ENCODE peak calls at places on chromosomes 4 and X, in four cellular contexts. X is HL-60, S is body of pancreas, W is pancreas. J is an unnamed sample.

GRCh38 chrX:118679290-118679689 is 48.1 kb upstream of the IL13RA1 start:
- DNase-seq in X (no peak), S (no peak), W (no peak), J (no peak)

GRCh38 chr4:89509708-89510269 is 202.2 kb upstream of the GPRIN3 start:
- DNase-seq in X (no peak), S (no peak), W (no peak), J (no peak)

GRCh38 chr4:186159613-186160012 is 31.8 kb upstream of the CYP4V2 start:
- DNase-seq in S (no peak), X (no peak), W (no peak), J (peak)

GRCh38 chr4:39947963-39948362 is 29.7 kb downstream of the PDS5A start:
- DNase-seq in S (no peak), W (no peak), X (no peak), J (no peak)

GRCh38 chrX:154116514-154116913 is 19.0 kb upstream of the MECP2 start:
- DNase-seq in W (no peak), X (no peak), S (no peak), J (no peak)

GRCh38 chrX:44462851-44463250 is 79.8 kb downstream of the FUNDC1 start:
- DNase-seq in S (peak), W (no peak), X (no peak), J (no peak)

GRCh38 chrX:56800801-56801200 is 71.8 kb downstream of the NBDY start:
- DNase-seq in W (no peak), S (no peak), X (no peak), J (peak)

GRCh38 chr4:153154010-153154975 is 50.0 kb upstream of the TRIM2 start:
- DNase-seq in W (no peak), S (peak), X (no peak), J (no peak)

GRCh38 chr4:184273166-184274147 is 55.8 kb upstream of the ENPP6 start:
- DNase-seq in W (no peak), S (no peak), X (no peak), J (no peak)

GRCh38 chr4:8039290-8039689 is 99.6 kb upstream of the AFAP1 start:
- DNase-seq in S (peak), W (no peak), X (no peak), J (no peak)

GRCh38 chrX:43065978-43066377 is 288.0 kb upstream of the PPP1R2C start:
- DNase-seq in W (no peak), S (no peak), X (no peak), J (no peak)

GRCh38 chr4:5710962-5711478 is at the start of gene EVC:
- DNase-seq in X (no peak), S (peak), W (peak), J (no peak)

GRCh38 chr4:154927126-154927525 is 146.1 kb downstream of the RBM46 start:
- DNase-seq in S (no peak), X (no peak), W (no peak), J (no peak)

GRCh38 chr4:188779586-188779985 is 640.3 kb downstream of the TRIML1 start:
- DNase-seq in W (no peak), S (no peak), X (no peak), J (no peak)

GRCh38 chrX:47143894-47144625 is 442 bp downstream of the NDUFB11 start:
- DNase-seq in X (peak), S (peak), W (peak), J (no peak)

GRCh38 chr4:15963001-15963451 is at the start of gene FGFBP2:
- DNase-seq in W (no peak), X (peak), S (peak), J (peak)

GRCh38 chr4:54566608-54567007 is 91.1 kb upstream of the KIT start:
- DNase-seq in S (no peak), W (no peak), X (no peak), J (no peak)

GRCh38 chrX:580020-580419 is 50.6 kb upstream of the SHOX start:
- DNase-seq in S (no peak), X (no peak), W (no peak), J (no peak)

GRCh38 chr4:93313207-93313606 is 515.3 kb upstream of the ATOH1 start:
- DNase-seq in S (no peak), X (no peak), W (no peak), J (no peak)

GRCh38 chr4:138835833-138836521 is 179.6 kb upstream of the NOCT start:
- DNase-seq in X (no peak), S (peak), W (peak), J (no peak)

GRCh38 chrX:13661735-13662536 is 9.0 kb downstream of the TCEANC start:
- DNase-seq in W (no peak), X (no peak), S (no peak), J (no peak)

GRCh38 chr4:54657556-54658313 is at the start of gene KIT:
- DNase-seq in X (peak), S (peak), W (peak), J (no peak)

GRCh38 chr4:109912706-109913621 is at the start of gene EGF:
- DNase-seq in W (no peak), S (peak), X (no peak), J (no peak)

GRCh38 chr4:100746141-100746540 is 228.3 kb upstream of the EMCN start:
- DNase-seq in W (no peak), S (no peak), X (no peak), J (no peak)

GRCh38 chr4:168907119-168907698 is 102.8 kb downstream of the CBR4 start:
- DNase-seq in W (no peak), X (no peak), S (no peak), J (no peak)

GRCh38 chr4:40550900-40551546 is 78.6 kb downstream of the RBM47 start:
- DNase-seq in S (peak), X (peak), W (no peak), J (peak)

GRCh38 chrX:15505104-15505503 is 4.5 kb downstream of the BMX start:
- DNase-seq in X (no peak), W (no peak), S (no peak), J (no peak)

GRCh38 chr4:83866821-83867220 is 330.9 kb downstream of the GPAT3 start:
- DNase-seq in W (no peak), S (no peak), X (no peak), J (no peak)

GRCh38 chr4:94889961-94890360 is 132.2 kb downstream of the BMPR1B start:
- DNase-seq in X (no peak), S (no peak), W (no peak), J (no peak)

GRCh38 chr4:76199664-76200211 is 13.9 kb downstream of the SCARB2 start:
- DNase-seq in S (peak), W (peak), X (no peak), J (peak)

GRCh38 chrX:69060631-69061408 is 104.4 kb downstream of the PJA1 start:
- DNase-seq in S (peak), X (no peak), W (no peak), J (no peak)

GRCh38 chr4:41933997-41934812 is 1.0 kb upstream of the TMEM33 start:
- DNase-seq in X (peak), W (no peak), S (peak), J (no peak)

GRCh38 chrX:17788956-17789562 is 51.8 kb downstream of the SCML1 start:
- DNase-seq in S (no peak), X (no peak), W (no peak), J (no peak)

GRCh38 chr4:52983563-52984303 is 121.6 kb downstream of the RASL11B start:
- DNase-seq in W (no peak), X (peak), S (peak), J (peak)

GRCh38 chr4:24473309-24473721 is 111.0 kb downstream of the DHX15 start:
- DNase-seq in X (peak), S (peak), W (no peak), J (peak)

GRCh38 chr4:184568770-184569169 is 80.5 kb downstream of the CASP3 start:
- DNase-seq in X (no peak), W (no peak), S (no peak), J (no peak)

GRCh38 chr4:89054627-89055026 is 2.4 kb downstream of the FAM13A start:
- DNase-seq in W (no peak), X (no peak), S (no peak), J (no peak)

GRCh38 chr4:177051473-177052060 is 258.1 kb upstream of the NEIL3 start:
- DNase-seq in X (peak), S (peak), W (no peak), J (peak)

GRCh38 chrX:40244980-40245379 is 147.2 kb upstream of the BCOR start:
- DNase-seq in W (no peak), S (no peak), X (no peak), J (no peak)

GRCh38 chrX:45068555-45068954 is 132.1 kb downstream of the DIPK2B start:
- DNase-seq in S (no peak), W (no peak), X (no peak), J (no peak)